ENCODE peak calls at places on chromosome 6, in four cellular contexts. I is A549, R is K562, B is HepG2. J is an unnamed sample.

GRCh38 chr6:43944908-43945777 is 175.1 kb downstream of the VEGFA start:
- DNase-seq in B (no peak), I (no peak), R (no peak), J (no peak)

GRCh38 chr6:135850882-135851281 is 619 bp upstream of the PDE7B start:
- DNase-seq in B (no peak), I (no peak), R (no peak), J (no peak)

GRCh38 chr6:63689421-63689820 is 53.8 kb downstream of the PHF3 start:
- DNase-seq in R (no peak), B (no peak), I (no peak), J (no peak)

GRCh38 chr6:142225552-142225951 is 76.3 kb upstream of the ADGRG6 start:
- DNase-seq in I (no peak), R (no peak), B (no peak), J (no peak)

GRCh38 chr6:113082691-113083090 is 735.6 kb downstream of the RFPL4B start:
- DNase-seq in B (no peak), I (no peak), R (no peak), J (no peak)

GRCh38 chr6:170282512-170283158 is 8.2 kb downstream of the DLL1 start:
- DNase-seq in B (no peak), I (no peak), R (no peak), J (no peak)

GRCh38 chr6:114096553-114097172 is 125.7 kb upstream of the HDAC2 start:
- DNase-seq in B (peak; percentile 46), R (peak; percentile 50), I (peak; percentile 22), J (no peak)

GRCh38 chr6:7439243-7439642 is 49.6 kb downstream of the RIOK1 start:
- DNase-seq in B (no peak), R (no peak), I (no peak), J (no peak)

GRCh38 chr6:112501705-112502104 is 154.6 kb downstream of the RFPL4B start:
- DNase-seq in R (no peak), B (no peak), I (no peak), J (no peak)

GRCh38 chr6:36383608-36384007 is 3.9 kb downstream of the ETV7 start:
- DNase-seq in I (peak; percentile 34), B (no peak), R (no peak), J (no peak)

GRCh38 chr6:82711105-82711829 is 347.6 kb downstream of the TPBG start:
- DNase-seq in B (no peak), I (no peak), R (no peak), J (no peak)

GRCh38 chr6:166308769-166309589 is 787 bp upstream of the PRR18 start:
- DNase-seq in B (peak; percentile 36), I (no peak), R (no peak), J (no peak)

GRCh38 chr6:166305562-166306117 is 2.6 kb downstream of the PRR18 start:
- DNase-seq in R (no peak), B (no peak), I (no peak), J (no peak)

GRCh38 chr6:166307981-166308768 is at the start of gene PRR18:
- DNase-seq in R (no peak), B (no peak), I (no peak), J (peak; percentile 42)

GRCh38 chr6:166306378-166307081 is 1.7 kb downstream of the PRR18 start:
- DNase-seq in I (no peak), R (no peak), B (peak; percentile 59), J (no peak)

DNA sequence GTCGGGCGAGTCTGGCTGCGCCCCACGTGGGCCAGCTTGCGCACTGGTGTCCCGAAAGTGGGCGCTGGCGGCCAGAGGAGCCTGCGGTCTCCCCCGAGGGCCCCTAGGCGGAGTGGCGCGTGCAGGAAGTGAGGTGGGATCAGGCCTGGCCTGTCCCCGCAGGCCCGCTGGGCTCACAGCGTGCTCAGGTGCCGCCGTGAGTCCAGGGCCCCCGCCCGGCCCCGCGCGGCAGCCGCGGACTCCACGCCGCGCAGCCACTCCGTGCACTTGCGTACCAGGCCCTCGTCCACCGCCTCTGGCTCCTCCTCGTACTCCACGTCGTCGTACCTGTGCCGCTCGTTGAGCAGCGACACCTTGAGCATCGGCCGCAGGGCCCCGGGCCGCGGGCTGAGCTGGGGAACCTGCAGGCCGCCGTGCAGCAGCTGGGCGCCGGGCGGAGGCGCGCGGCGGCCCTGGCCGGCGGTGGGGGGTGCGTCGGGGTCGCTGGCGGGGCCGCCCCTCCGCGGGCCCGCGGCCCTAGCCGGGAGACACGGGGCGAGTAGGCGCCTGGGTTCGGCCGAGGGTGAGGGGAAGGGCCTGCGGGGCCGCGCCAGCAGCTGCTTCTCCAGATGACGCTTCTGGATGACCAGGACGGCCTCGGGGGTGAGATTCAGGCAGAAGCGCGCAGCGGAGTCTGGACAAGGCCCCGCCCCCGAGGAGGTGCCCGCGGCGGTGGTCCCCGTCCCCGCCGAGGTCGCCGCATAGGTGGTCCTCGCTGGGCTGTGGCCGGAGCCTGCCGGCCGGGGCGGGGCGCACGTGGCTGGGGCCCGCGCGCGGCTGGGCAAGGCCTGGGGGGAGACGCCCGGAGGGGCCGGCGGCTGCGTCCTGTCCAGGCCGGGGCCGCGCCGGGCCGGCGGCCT is 861 bp downstream of the PRR18 start:
- DNase-seq in R (no peak), I (no peak), B (no peak), J (no peak)
- TF ChIP-seq CHD4 in R (no peak), I (no peak), B (no peak), J (no peak)

DNA sequence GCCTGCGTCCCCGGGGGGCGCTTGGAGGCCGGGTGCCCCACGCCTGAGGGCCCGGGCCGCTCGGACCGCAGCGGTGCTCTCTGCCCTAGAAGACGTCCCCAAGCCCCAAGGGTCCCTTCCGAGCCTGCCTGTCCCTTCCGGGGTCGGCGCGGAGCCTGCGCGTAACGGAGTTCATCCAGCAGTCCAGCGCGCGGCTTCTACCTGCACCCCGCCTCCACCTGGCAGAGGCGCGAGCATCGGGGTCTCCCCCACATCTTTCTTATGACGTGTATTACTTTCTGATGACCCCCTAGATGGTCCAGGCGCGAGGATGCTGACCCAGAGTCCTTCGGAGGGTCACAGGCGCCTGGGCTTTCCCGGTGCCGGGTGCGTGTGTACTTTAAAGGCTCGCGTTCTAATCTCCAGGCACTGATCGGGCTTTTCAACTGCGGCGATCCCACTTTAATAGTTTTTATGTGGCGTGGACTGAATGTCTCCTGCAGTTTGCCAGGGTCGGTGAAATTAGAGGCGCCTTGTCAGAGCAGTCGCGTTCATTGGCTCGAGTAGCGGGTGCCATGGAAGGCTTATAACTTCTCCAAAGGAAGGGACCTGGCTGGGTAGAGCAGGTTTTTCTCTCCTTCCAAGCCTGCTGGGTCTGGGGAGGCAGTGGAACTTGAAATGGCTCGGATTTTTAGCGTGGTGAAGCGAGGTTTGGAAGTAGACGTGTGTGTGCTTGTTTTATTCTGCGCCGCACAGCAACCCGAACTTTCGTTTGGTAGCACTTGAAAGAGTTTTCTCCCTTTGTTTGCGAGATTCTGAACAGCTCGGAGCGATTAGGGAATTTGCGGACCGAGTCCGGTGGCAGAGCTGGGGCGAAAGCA is 974 bp downstream of the EYA4 start:
- DNase-seq in R (no peak), B (no peak), I (peak; percentile 54), J (no peak)
- TF ChIP-seq CHD4 in R (no peak), B (no peak), I (no peak), J (no peak)

GRCh38 chr6:161446296-161446925 is 172.6 kb upstream of the AGPAT4 start:
- DNase-seq in B (no peak), I (no peak), R (no peak), J (no peak)
- TF ChIP-seq CHD4 in B (no peak), I (no peak), R (no peak), J (no peak)

GRCh38 chr6:143339223-143339622 is 111.3 kb downstream of the ADAT2 start:
- DNase-seq in I (peak; percentile 6), B (no peak), R (no peak), J (no peak)
- TF ChIP-seq CHD4 in I (no peak), B (no peak), R (no peak), J (no peak)

DNA sequence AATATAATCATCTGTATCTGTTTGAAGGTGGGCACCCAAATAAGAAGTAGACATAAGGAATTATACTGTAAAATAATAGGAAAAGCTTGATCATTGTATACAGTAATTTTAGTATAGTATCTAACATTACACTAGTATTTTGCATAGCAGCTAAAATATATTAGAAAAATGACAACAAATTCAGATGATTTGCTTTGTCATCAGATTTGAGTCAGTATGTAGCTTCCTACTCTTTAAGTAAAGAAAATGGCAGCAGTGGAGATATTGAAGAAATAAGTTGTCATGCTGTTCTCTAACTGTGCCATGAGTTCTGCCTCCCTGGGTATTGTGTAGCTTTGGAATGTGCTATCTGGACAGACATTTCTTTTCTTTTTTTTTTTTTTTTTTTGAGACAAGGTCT is 74.4 kb downstream of the TIAM2 start:
- DNase-seq in R (no peak), B (no peak), I (no peak), J (no peak)
- TF ChIP-seq CHD4 in R (no peak), B (no peak), I (no peak), J (no peak)

GRCh38 chr6:37547564-37548061 is 47.9 kb upstream of the CCDC167 start:
- DNase-seq in B (no peak), I (no peak), R (no peak), J (no peak)
- TF ChIP-seq CHD4 in B (no peak), I (no peak), R (no peak), J (no peak)

GRCh38 chr6:25193147-25193864 is 85.9 kb upstream of the CARMIL1 start:
- DNase-seq in R (no peak), B (no peak), I (peak; percentile 54), J (no peak)
- TF ChIP-seq CHD4 in R (no peak), B (no peak), I (no peak), J (no peak)

GRCh38 chr6:34234667-34235604 is 1.7 kb upstream of the HMGA1 start:
- DNase-seq in B (no peak), I (no peak), R (peak; percentile 87), J (no peak)
- TF ChIP-seq CHD4 in B (no peak), I (no peak), R (no peak), J (no peak)

GRCh38 chr6:46048646-46049297 is 33.1 kb upstream of the CLIC5 start:
- DNase-seq in I (no peak), B (no peak), R (no peak), J (no peak)

GRCh38 chr6:46042355-46042999 is 26.8 kb upstream of the CLIC5 start:
- DNase-seq in R (peak; percentile 34), I (peak; percentile 8), B (peak; percentile 27), J (no peak)

GRCh38 chr6:46040288-46040687 is 24.6 kb upstream of the CLIC5 start:
- DNase-seq in I (no peak), B (no peak), R (no peak), J (no peak)

GRCh38 chr6:46046558-46047169 is 31.0 kb upstream of the CLIC5 start:
- DNase-seq in I (no peak), R (no peak), B (no peak), J (no peak)

DNA sequence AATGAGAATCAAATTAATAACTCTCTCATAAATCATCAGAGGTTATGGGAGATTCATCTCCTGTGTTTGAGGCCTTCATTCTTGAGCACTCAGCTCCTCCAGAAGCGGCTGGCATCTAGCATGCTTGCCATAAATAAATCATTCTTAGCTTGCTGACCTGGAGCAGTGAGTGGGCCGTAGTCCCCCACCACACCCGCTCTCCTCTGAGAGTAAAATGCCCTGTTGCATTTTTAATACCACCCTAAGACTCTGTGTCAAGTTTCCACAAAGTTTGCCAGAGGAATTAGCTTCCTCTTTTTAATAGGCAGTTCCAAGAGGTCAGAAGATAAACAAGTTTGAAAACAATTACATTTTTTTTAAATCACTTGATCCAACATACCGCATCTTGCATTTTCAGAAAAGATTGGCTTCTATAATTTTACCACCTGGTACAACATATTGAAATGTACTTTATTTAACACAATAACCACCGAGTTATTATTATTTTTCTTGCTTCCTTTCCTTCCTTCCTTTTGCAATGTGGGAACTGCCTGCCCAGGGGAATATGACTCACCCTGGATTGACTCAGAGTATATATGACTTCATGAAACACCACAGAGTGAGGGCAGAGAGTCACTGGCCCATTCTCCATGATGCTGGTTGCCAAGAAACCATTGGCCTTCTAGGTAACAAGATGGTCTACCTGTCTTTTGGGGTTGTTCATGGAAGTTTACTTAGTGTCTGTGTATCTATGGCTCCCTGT is 29.4 kb upstream of the CLIC5 start:
- DNase-seq in I (peak; percentile 49), B (no peak), R (no peak), J (no peak)
- TF ChIP-seq CHD4 in I (no peak), B (no peak), R (no peak), J (no peak)

J was measured in GM12878.